ENCODE peak calls at places on chromosomes 11 and 22, in five cellular contexts. E is GM12878, W is K562, O is A549, K is HepG2. D is an unnamed sample.

GRCh38 chr11:118975771-118976709 is 4.5 kb downstream of the FOXR1 start:
- DNase-seq in E (no peak), W (peak; percentile 37), O (no peak), K (no peak), D (no peak)

GRCh38 chr11:7546324-7546791 is 32.6 kb downstream of the PPFIBP2 start:
- DNase-seq in E (no peak), W (no peak), O (no peak), K (no peak), D (no peak)

GRCh38 chr11:84825140-84825539 is 802.0 kb downstream of the DLG2 start:
- DNase-seq in E (no peak), W (no peak), O (no peak), K (no peak), D (no peak)

GRCh38 chr11:79232346-79232745 is 208.5 kb downstream of the TENM4 start:
- DNase-seq in E (no peak), W (no peak), O (no peak), K (no peak), D (no peak)

GRCh38 chr22:41943661-41944209 is 3.2 kb downstream of the CENPM start:
- DNase-seq in E (no peak), W (no peak), O (no peak), K (no peak), D (no peak)

GRCh38 chr22:24402460-24403192 is 24.8 kb upstream of the ADORA2A start:
- DNase-seq in E (peak; percentile 33), W (no peak), O (peak; percentile 81), K (peak; percentile 24), D (peak; percentile 65)

GRCh38 chr11:75351541-75352416 is at the start of gene ARRB1:
- DNase-seq in E (no peak), W (peak; percentile 93), O (peak; percentile 30), K (peak; percentile 90), D (peak; percentile 98)

GRCh38 chr11:76459299-76459698 is 14.5 kb downstream of the EMSY start:
- DNase-seq in E (no peak), W (no peak), O (peak; percentile 30), K (no peak), D (peak; percentile 16)

GRCh38 chr22:38017272-38017920 is 33.0 kb upstream of the SOX10 start:
- DNase-seq in E (no peak), W (peak; percentile 31), O (no peak), K (no peak), D (peak; percentile 40)

GRCh38 chr11:103582351-103582909 is 454.0 kb upstream of the DDI1 start:
- DNase-seq in E (no peak), W (no peak), O (no peak), K (no peak), D (no peak)

GRCh38 chr22:50018608-50019291 is 6.2 kb upstream of the IL17REL start:
- DNase-seq in E (no peak), W (no peak), O (no peak), K (no peak), D (no peak)

GRCh38 chr22:31286360-31287255 is 5.7 kb downstream of the PIK3IP1 start:
- DNase-seq in E (no peak), W (no peak), O (no peak), K (no peak), D (no peak)

GRCh38 chr11:100810146-100810545 is 123.1 kb downstream of the ARHGAP42 start:
- DNase-seq in E (no peak), W (no peak), O (no peak), K (no peak), D (no peak)

GRCh38 chr11:72766152-72766902 is 14.1 kb upstream of the ARAP1 start:
- DNase-seq in E (no peak), W (no peak), O (no peak), K (peak; percentile 85), D (no peak)

GRCh38 chr11:129896062-129896461 is 684 bp upstream of the NFRKB start:
- DNase-seq in E (no peak), W (peak; percentile 14), O (no peak), K (no peak), D (peak; percentile 15)

GRCh38 chr11:45982656-45983470 is 60.4 kb downstream of the LARGE2 start:
- DNase-seq in E (no peak), W (peak; percentile 93), O (peak; percentile 11), K (no peak), D (peak; percentile 57)

GRCh38 chr22:32555546-32555945 is 80.9 kb downstream of the FBXO7 start:
- DNase-seq in E (no peak), W (no peak), O (no peak), K (no peak), D (no peak)

GRCh38 chr22:23891726-23892125 is 2.5 kb upstream of the MIF start:
- DNase-seq in E (no peak), W (no peak), O (no peak), K (no peak), D (no peak)

GRCh38 chr11:84249344-84250135 is 963.4 kb upstream of the CCDC90B start:
- DNase-seq in E (peak; percentile 25), W (no peak), O (no peak), K (no peak), D (peak; percentile 13)

GRCh38 chr22:37184816-37185541 is 3.1 kb downstream of the C1QTNF6 start:
- DNase-seq in E (no peak), W (no peak), O (no peak), K (no peak), D (no peak)

GRCh38 chr11:45288395-45288794 is 2.3 kb upstream of the SYT13 start:
- DNase-seq in E (no peak), W (no peak), O (no peak), K (no peak), D (no peak)

GRCh38 chr11:86753376-86753775 is 47.0 kb upstream of the PRSS23 start:
- DNase-seq in E (no peak), W (no peak), O (no peak), K (no peak), D (no peak)

GRCh38 chr11:46444305-46444704 is 52.7 kb upstream of the CHRM4 start:
- DNase-seq in E (no peak), W (no peak), O (no peak), K (no peak), D (no peak)

GRCh38 chr11:47667135-47667534 is 24.8 kb upstream of the MTCH2 start:
- DNase-seq in E (no peak), W (no peak), O (no peak), K (no peak), D (no peak)

GRCh38 chr11:2578934-2579280 is 120.9 kb downstream of the KCNQ1OT1 start:
- DNase-seq in E (no peak), W (no peak), O (no peak), K (no peak), D (no peak)

GRCh38 chr11:2902784-2903671 is 17.5 kb upstream of the CDKN1C start:
- DNase-seq in E (no peak), W (no peak), O (peak; percentile 73), K (peak; percentile 74), D (no peak)

GRCh38 chr11:46471943-46472661 is 80.5 kb upstream of the CHRM4 start:
- DNase-seq in E (no peak), W (no peak), O (no peak), K (no peak), D (no peak)

GRCh38 chr11:2612884-2613571 is 86.8 kb downstream of the KCNQ1OT1 start:
- DNase-seq in E (no peak), W (no peak), O (peak; percentile 78), K (peak; percentile 45), D (no peak)

GRCh38 chr11:78876686-78877085 is 302.0 kb upstream of the NARS2 start:
- DNase-seq in E (no peak), W (no peak), O (no peak), K (no peak), D (no peak)

GRCh38 chr22:49659924-49660315 is 167.8 kb downstream of the BRD1 start:
- DNase-seq in E (no peak), W (no peak), O (no peak), K (no peak), D (no peak)

GRCh38 chr11:62721994-62722393 is 5.3 kb downstream of the HNRNPUL2 start:
- DNase-seq in E (no peak), W (peak; percentile 24), O (peak; percentile 68), K (peak; percentile 80), D (peak; percentile 56)

GRCh38 chr11:58927393-58928081 is 11.8 kb upstream of the GLYATL1 start:
- DNase-seq in E (no peak), W (no peak), O (no peak), K (peak; percentile 24), D (no peak)

GRCh38 chr22:27800250-27801131 is 1.1 kb downstream of the MN1 start:
- DNase-seq in E (no peak), W (no peak), O (no peak), K (no peak), D (no peak)

GRCh38 chr11:26204110-26204509 is 127.8 kb upstream of the ANO3 start:
- DNase-seq in E (no peak), W (no peak), O (no peak), K (no peak), D (no peak)

GRCh38 chr11:95641506-95641905 is 148.1 kb downstream of the FAM76B start:
- DNase-seq in E (peak; percentile 60), W (no peak), O (no peak), K (no peak), D (peak; percentile 26)

GRCh38 chr11:94131363-94132115 is 2.9 kb downstream of the PANX1 start:
- DNase-seq in E (no peak), W (peak; percentile 62), O (no peak), K (no peak), D (no peak)

GRCh38 chr11:120798854-120799253 is 225.0 kb upstream of the TBCEL start:
- DNase-seq in E (no peak), W (no peak), O (no peak), K (no peak), D (no peak)
- TF ChIP-seq MYC in E (no peak), W (no peak), O (no peak), K (no peak), D (no peak)

DNA sequence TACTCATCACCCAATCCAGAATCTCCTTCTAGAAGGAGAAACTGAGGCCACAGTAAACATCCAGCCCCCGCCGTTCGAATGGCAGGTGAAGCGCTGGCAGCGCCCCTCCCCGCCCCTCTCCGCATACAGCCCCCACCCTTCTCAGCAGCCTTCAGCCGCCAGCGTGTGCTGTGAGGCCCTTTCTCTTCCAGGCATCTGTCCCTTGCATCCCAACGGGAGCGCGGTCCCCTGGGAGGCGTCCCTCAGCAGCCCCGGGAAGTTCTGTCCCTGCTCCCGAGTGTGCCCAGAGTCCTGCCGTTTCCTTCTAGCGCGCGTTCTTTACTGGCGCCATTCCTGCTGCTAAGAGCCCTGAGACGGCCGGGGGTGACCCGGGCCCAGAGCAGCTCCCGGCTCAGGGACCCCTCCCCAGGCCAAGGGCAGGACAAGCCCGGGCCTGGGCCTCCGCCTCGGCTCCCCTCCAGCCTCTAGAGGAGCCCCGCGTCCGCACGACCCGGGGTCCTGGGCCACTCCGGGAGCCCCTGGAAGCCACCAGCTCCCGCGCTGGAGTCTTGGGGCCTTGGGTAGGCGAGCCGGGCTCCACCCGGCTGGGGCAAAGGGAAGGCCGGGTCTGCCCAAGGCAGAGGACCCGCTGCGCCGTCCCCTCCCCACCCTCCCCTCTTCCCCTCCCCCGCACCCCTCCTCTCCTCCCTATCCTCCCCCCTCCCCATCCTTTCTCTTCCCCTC is 450.4 kb downstream of the OPCML start:
- DNase-seq in E (no peak), W (no peak), O (no peak), K (no peak), D (no peak)
- TF ChIP-seq MYC in E (no peak), W (no peak), O (no peak), K (no peak), D (no peak)

GRCh38 chr22:22080270-22080669 is 97.7 kb upstream of the TOP3B start:
- DNase-seq in E (no peak), W (no peak), O (no peak), K (no peak), D (no peak)
- TF ChIP-seq MYC in E (no peak), W (no peak), O (no peak), K (no peak), D (no peak)

GRCh38 chr22:40250608-40251007 is 72.9 kb downstream of the TNRC6B start:
- DNase-seq in E (peak; percentile 19), W (no peak), O (no peak), K (no peak), D (no peak)
- TF ChIP-seq MYC in E (no peak), W (no peak), O (no peak), K (no peak), D (no peak)

D was measured in NB4.